ENCODE peak calls at places on chromosomes 13 and 19, in ten cellular contexts. C is epithelial cell of prostate; P is astrocyte of the hippocampus; J is iris pigment epithelial cell; W is NCI-H2081; B is nucleus accumbens; H is caudate nucleus; Z is T-helper 1 cell; Q is effector memory CD4-positive, alpha-beta T cell; F is left ventricle myocardium inferior. R is an unnamed sample.

GRCh38 chr19:29858000-29858596 is 46.3 kb downstream of the CCNE1 start:
- DNase-seq in P (peak), Z (no peak), Q (no peak), J (no peak), H (no peak), C (no peak), W (no peak), F (no peak), B (no peak), R (no peak)

GRCh38 chr19:42068756-42069571 is 1.0 kb downstream of the GRIK5 start:
- DNase-seq in Z (no peak), P (no peak), H (no peak), F (no peak), Q (no peak), B (no peak), C (no peak), W (no peak), J (no peak), R (no peak)

GRCh38 chr19:55116232-55117062 is 990 bp downstream of the PPP1R12C start:
- DNase-seq in W (peak), F (peak), H (peak), Z (no peak), B (peak), Q (peak), C (no peak), J (peak), P (peak), R (peak)

GRCh38 chr19:45578861-45579260 is 5.7 kb downstream of the OPA3 start:
- DNase-seq in P (no peak), H (no peak), C (no peak), B (no peak), Q (no peak), J (no peak), W (no peak), F (no peak), Z (no peak), R (peak)

GRCh38 chr19:42090687-42091086 is 14.7 kb downstream of the ZNF574 start:
- DNase-seq in H (no peak), Z (no peak), Q (no peak), W (no peak), C (no peak), J (no peak), P (no peak), F (no peak), B (no peak), R (no peak)

GRCh38 chr19:45866400-45867176 is 2.5 kb downstream of the FOXA3 start:
- DNase-seq in J (no peak), F (no peak), Z (no peak), H (no peak), W (no peak), Q (no peak), P (no peak), B (no peak), C (no peak), R (no peak)

GRCh38 chr13:110138700-110139036 is 168.3 kb downstream of the COL4A1 start:
- DNase-seq in F (no peak), P (no peak), B (no peak), W (no peak), H (no peak), Q (no peak), Z (no peak), C (no peak), J (no peak), R (no peak)

GRCh38 chr19:12668937-12669271 is 2.3 kb downstream of the WDR83 start:
- DNase-seq in J (peak), P (peak), H (peak), F (peak), C (no peak), Z (peak), B (peak), W (no peak), Q (peak), R (peak)

GRCh38 chr19:13150919-13151604 is 851 bp downstream of the IER2 start:
- DNase-seq in C (no peak), F (peak), W (no peak), B (peak), Z (no peak), H (peak), Q (no peak), J (no peak), P (no peak), R (no peak)

GRCh38 chr19:347946-348861 is 3.6 kb upstream of the MIER2 start:
- DNase-seq in F (no peak), C (no peak), Q (no peak), H (no peak), W (no peak), B (no peak), J (peak), P (no peak), Z (no peak), R (no peak)

GRCh38 chr19:52993342-52994178 is 20.2 kb upstream of the ERVV-1 start:
- DNase-seq in J (peak), P (peak), W (peak), H (peak), Q (peak), B (peak), C (no peak), Z (peak), F (peak), R (peak)